ENCODE peak calls at places on chromosome 22, in five cellular contexts. J is CD4-positive, alpha-beta memory T cell; I is tibial nerve; Z is brain pericyte; E is RWPE1. K is an unnamed sample.

GRCh38 chr22:29739346-29739875 is 19.6 kb downstream of the CABP7 start:
- DNase-seq in E (no peak), J (no peak), I (no peak), Z (no peak), K (no peak)

GRCh38 chr22:36208162-36208765 is 6.7 kb upstream of the APOL4 start:
- DNase-seq in J (no peak), E (no peak), I (no peak), Z (no peak), K (no peak)

GRCh38 chr22:39859903-39860588 is 33.5 kb downstream of the ENTHD1 start:
- DNase-seq in J (no peak), E (no peak), I (no peak), Z (no peak), K (no peak)

GRCh38 chr22:20663941-20664593 is 109.8 kb upstream of the SERPIND1 start:
- DNase-seq in E (no peak), Z (no peak), J (no peak), I (no peak), K (no peak)

GRCh38 chr22:31504282-31504681 is 7.9 kb downstream of the SFI1 start:
- DNase-seq in Z (no peak), E (no peak), I (no peak), J (no peak), K (no peak)

GRCh38 chr22:44625421-44625760 is 76.6 kb upstream of the PRR5 start:
- DNase-seq in Z (no peak), I (no peak), E (no peak), J (no peak), K (no peak)

GRCh38 chr22:46581580-46582244 is 38.5 kb upstream of the GRAMD4 start:
- DNase-seq in E (no peak), J (no peak), I (peak; percentile 4), Z (no peak), K (no peak)

GRCh38 chr22:38649841-38650522 is 6.2 kb downstream of the FAM227A start:
- DNase-seq in J (no peak), I (no peak), Z (no peak), E (no peak), K (no peak)

GRCh38 chr22:22432479-22432878 is 76.1 kb downstream of the ZNF280B start:
- DNase-seq in E (no peak), I (no peak), J (no peak), Z (no peak), K (no peak)

GRCh38 chr22:36289406-36289870 is 36.5 kb downstream of the APOL1 start:
- DNase-seq in Z (no peak), E (no peak), I (no peak), J (no peak), K (no peak)

GRCh38 chr22:39220897-39221850 is 23.6 kb downstream of the PDGFB start:
- DNase-seq in Z (no peak), E (peak; percentile 35), I (no peak), J (no peak), K (no peak)

GRCh38 chr22:19497245-19497644 is 17.5 kb downstream of the CDC45 start:
- DNase-seq in I (no peak), Z (no peak), E (no peak), J (no peak), K (no peak)

GRCh38 chr22:44182591-44183588 is 2.2 kb downstream of the PARVG start:
- DNase-seq in E (no peak), J (peak; percentile 31), I (peak; percentile 34), Z (no peak), K (no peak)

GRCh38 chr22:28329582-28330073 is 350.0 kb downstream of the TTC28 start:
- DNase-seq in I (no peak), E (no peak), J (no peak), Z (no peak), K (no peak)

GRCh38 chr22:49962012-49962750 is 1.6 kb downstream of the PIM3 start:
- DNase-seq in E (peak; percentile 80), J (peak; percentile 85), Z (peak; percentile 79), I (peak; percentile 89), K (peak; percentile 93)

GRCh38 chr22:33842421-33843094 is 77.7 kb downstream of the LARGE1 start:
- DNase-seq in J (no peak), I (no peak), Z (no peak), E (no peak), K (no peak)

GRCh38 chr22:30444632-30445437 is 19.3 kb downstream of the MTFP1 start:
- DNase-seq in I (peak; percentile 24), J (peak; percentile 56), Z (no peak), E (peak; percentile 65), K (no peak)

GRCh38 chr22:42461511-42461910 is 29.3 kb upstream of the NFAM1 start:
- DNase-seq in Z (no peak), J (no peak), I (no peak), E (no peak), K (no peak)

GRCh38 chr22:36467042-36467810 is 14.2 kb downstream of the TXN2 start:
- DNase-seq in Z (no peak), I (no peak), J (no peak), E (no peak), K (no peak)

GRCh38 chr22:27745809-27746208 is 55.7 kb downstream of the MN1 start:
- DNase-seq in Z (no peak), E (no peak), J (no peak), I (no peak), K (no peak)

GRCh38 chr22:41526802-41527799 is 17.2 kb downstream of the POLR3H start:
- DNase-seq in Z (no peak), I (no peak), E (peak; percentile 47), J (peak; percentile 62), K (peak; percentile 79)

GRCh38 chr22:17281026-17281809 is 62.0 kb upstream of the ADA2 start:
- DNase-seq in E (no peak), Z (no peak), I (no peak), J (peak; percentile 33), K (no peak)

GRCh38 chr22:49784630-49784971 is 43.1 kb downstream of the BRD1 start:
- DNase-seq in J (no peak), E (no peak), I (no peak), Z (no peak), K (no peak)

GRCh38 chr22:49299821-49300231 is 527.8 kb downstream of the BRD1 start:
- DNase-seq in Z (no peak), J (no peak), I (no peak), E (no peak), K (no peak)

GRCh38 chr22:40276877-40277823 is 69.2 kb upstream of the ADSL start:
- DNase-seq in I (peak; percentile 63), J (no peak), E (peak; percentile 8), Z (no peak), K (no peak)

GRCh38 chr22:49767355-49768062 is 60.2 kb downstream of the BRD1 start:
- DNase-seq in J (peak; percentile 54), I (no peak), E (no peak), Z (no peak), K (peak; percentile 27)

GRCh38 chr22:44685384-44686056 is 16.5 kb upstream of the PRR5 start:
- DNase-seq in I (no peak), J (peak; percentile 83), Z (no peak), E (peak; percentile 70), K (no peak)

GRCh38 chr22:38941488-38941987 is 15.9 kb upstream of the APOBEC3A start:
- DNase-seq in Z (no peak), I (peak; percentile 20), J (no peak), E (no peak), K (no peak)

GRCh38 chr22:32612834-32613233 is 138.2 kb downstream of the FBXO7 start:
- DNase-seq in Z (no peak), J (no peak), I (no peak), E (no peak), K (no peak)

GRCh38 chr22:36445158-36445668 is 36.2 kb downstream of the TXN2 start:
- DNase-seq in E (no peak), J (no peak), Z (no peak), I (no peak), K (no peak)